ENCODE peak calls at places on chromosomes 11 and 22, in five cellular contexts. One of them, this sample, is unnamed.

GRCh38 chr11:78065239-78065638 is 1.6 kb downstream of the THRSP start:
- DNase-seq in fibroblast of lung: no peak
- DNase-seq in IMR-90: no peak
- DNase-seq in endodermal cell: no peak
- DNase-seq in SK-N-SH: no peak
- DNase-seq in this sample: no peak

GRCh38 chr11:34302046-34302921 is 55.5 kb downstream of the ABTB2 start:
- DNase-seq in IMR-90: peak; percentile 98
- DNase-seq in fibroblast of lung: peak; percentile 100
- DNase-seq in endodermal cell: peak; percentile 76
- DNase-seq in SK-N-SH: no peak
- DNase-seq in this sample: no peak

GRCh38 chr11:113865873-113866272 is 9.5 kb downstream of the USP28 start:
- DNase-seq in SK-N-SH: no peak
- DNase-seq in endodermal cell: no peak
- DNase-seq in fibroblast of lung: no peak
- DNase-seq in IMR-90: no peak
- DNase-seq in this sample: no peak

GRCh38 chr11:101509911-101510310 is 73.9 kb downstream of the TRPC6 start:
- DNase-seq in SK-N-SH: no peak
- DNase-seq in IMR-90: no peak
- DNase-seq in endodermal cell: no peak
- DNase-seq in fibroblast of lung: no peak
- DNase-seq in this sample: no peak

GRCh38 chr11:77799338-77799737 is 21.2 kb downstream of the RSF1 start:
- DNase-seq in fibroblast of lung: no peak
- DNase-seq in IMR-90: no peak
- DNase-seq in endodermal cell: no peak
- DNase-seq in SK-N-SH: no peak
- DNase-seq in this sample: no peak

GRCh38 chr11:105004021-105004420 is 18.9 kb downstream of the CASP5 start:
- DNase-seq in IMR-90: no peak
- DNase-seq in fibroblast of lung: no peak
- DNase-seq in endodermal cell: no peak
- DNase-seq in SK-N-SH: no peak
- DNase-seq in this sample: no peak

GRCh38 chr11:50174189-50174588 is 141.5 kb downstream of the OR4C45 start:
- DNase-seq in endodermal cell: no peak
- DNase-seq in IMR-90: peak; percentile 11
- DNase-seq in fibroblast of lung: no peak
- DNase-seq in SK-N-SH: no peak
- DNase-seq in this sample: peak; percentile 39

GRCh38 chr22:37112084-37112728 is 2.7 kb upstream of the TMPRSS6 start:
- DNase-seq in endodermal cell: no peak
- DNase-seq in fibroblast of lung: no peak
- DNase-seq in IMR-90: no peak
- DNase-seq in SK-N-SH: no peak
- DNase-seq in this sample: no peak

GRCh38 chr11:15107730-15108515 is 6.8 kb upstream of the INSC start:
- DNase-seq in endodermal cell: no peak
- DNase-seq in fibroblast of lung: peak; percentile 39
- DNase-seq in SK-N-SH: no peak
- DNase-seq in IMR-90: peak; percentile 55
- DNase-seq in this sample: peak; percentile 46

GRCh38 chr11:27282806-27283205 is 80.2 kb downstream of the CCDC34 start:
- DNase-seq in IMR-90: no peak
- DNase-seq in fibroblast of lung: peak; percentile 79
- DNase-seq in endodermal cell: peak; percentile 74
- DNase-seq in SK-N-SH: no peak
- DNase-seq in this sample: no peak

GRCh38 chr11:119352857-119353260 is 6.4 kb upstream of the MFRP start:
- DNase-seq in IMR-90: no peak
- DNase-seq in fibroblast of lung: peak; percentile 14
- DNase-seq in SK-N-SH: peak; percentile 77
- DNase-seq in endodermal cell: no peak
- DNase-seq in this sample: no peak

GRCh38 chr22:28955817-28956216 is 72.4 kb downstream of the ZNRF3 start:
- DNase-seq in fibroblast of lung: peak; percentile 33
- DNase-seq in endodermal cell: no peak
- DNase-seq in SK-N-SH: no peak
- DNase-seq in IMR-90: no peak
- DNase-seq in this sample: peak; percentile 96

GRCh38 chr11:8192016-8192895 is 23.4 kb upstream of the RIC3 start:
- DNase-seq in IMR-90: peak; percentile 63
- DNase-seq in SK-N-SH: peak; percentile 91
- DNase-seq in endodermal cell: peak; percentile 94
- DNase-seq in fibroblast of lung: peak; percentile 56
- DNase-seq in this sample: peak; percentile 47

GRCh38 chr11:33778682-33779081 is 4.4 kb upstream of the FBXO3 start:
- DNase-seq in SK-N-SH: peak; percentile 67
- DNase-seq in endodermal cell: peak; percentile 50
- DNase-seq in fibroblast of lung: peak; percentile 91
- DNase-seq in IMR-90: peak; percentile 83
- DNase-seq in this sample: no peak

GRCh38 chr11:86099727-86100320 is 30.9 kb upstream of the PICALM start:
- DNase-seq in IMR-90: peak; percentile 71
- DNase-seq in SK-N-SH: peak; percentile 40
- DNase-seq in fibroblast of lung: peak; percentile 52
- DNase-seq in endodermal cell: no peak
- DNase-seq in this sample: no peak

GRCh38 chr11:64744544-64745218 is 739 bp upstream of the RASGRP2 start:
- DNase-seq in SK-N-SH: peak; percentile 86
- DNase-seq in fibroblast of lung: no peak
- DNase-seq in endodermal cell: no peak
- DNase-seq in IMR-90: no peak
- DNase-seq in this sample: no peak

GRCh38 chr22:31150615-31151014 is 9.4 kb upstream of the RNF185 start:
- DNase-seq in IMR-90: no peak
- DNase-seq in SK-N-SH: no peak
- DNase-seq in fibroblast of lung: no peak
- DNase-seq in endodermal cell: no peak
- DNase-seq in this sample: no peak

GRCh38 chr22:38317995-38318715 is 922 bp upstream of the CSNK1E start:
- DNase-seq in endodermal cell: peak; percentile 67
- DNase-seq in IMR-90: peak; percentile 93
- DNase-seq in SK-N-SH: no peak
- DNase-seq in fibroblast of lung: peak; percentile 96
- DNase-seq in this sample: peak; percentile 30

DNA sequence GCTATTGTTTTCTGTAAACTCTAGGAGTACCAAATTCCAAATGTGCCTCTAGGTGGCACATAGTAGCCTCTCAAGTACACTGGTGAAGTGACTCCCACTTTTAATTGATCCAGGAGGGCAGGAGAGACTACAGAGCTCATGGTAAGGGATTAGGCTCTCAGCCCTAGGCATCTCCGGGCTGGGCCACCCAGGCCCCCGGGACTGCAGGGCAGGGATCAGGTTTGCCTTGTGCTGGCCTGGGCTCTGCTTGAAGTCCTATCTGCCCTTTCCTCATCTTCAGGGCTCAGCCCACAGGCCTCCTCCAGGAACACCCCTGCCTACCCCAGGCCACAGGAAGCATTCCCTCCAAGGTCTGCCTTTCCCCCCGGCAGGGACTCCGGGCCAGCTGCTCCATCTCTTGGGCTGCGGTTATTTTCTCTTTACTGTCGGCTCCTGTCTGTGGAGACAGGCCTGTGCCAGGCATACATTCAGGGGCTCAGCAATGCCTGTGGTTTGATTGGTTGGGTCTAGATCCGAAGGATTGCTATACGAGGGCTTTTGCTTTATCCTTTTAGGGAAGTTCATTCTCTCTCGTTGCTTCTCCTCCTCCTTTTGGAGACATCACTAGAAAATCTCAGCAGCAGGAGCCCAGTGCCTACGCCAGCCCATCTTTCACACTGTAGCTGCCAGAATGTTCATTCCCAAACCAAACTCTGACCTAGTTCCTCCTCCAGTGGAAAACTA is 32.8 kb downstream of the PARVA start:
- DNase-seq in fibroblast of lung: peak; percentile 68
- DNase-seq in SK-N-SH: peak; percentile 30
- DNase-seq in IMR-90: peak; percentile 51
- DNase-seq in endodermal cell: peak; percentile 74
- DNase-seq in this sample: no peak
- H3K4me3 ChIP-seq in fibroblast of lung: no peak overlapping the region
- H3K4me3 ChIP-seq in SK-N-SH: no peak overlapping the region
- H3K4me3 ChIP-seq in IMR-90: no peak overlapping the region
- H3K4me3 ChIP-seq in endodermal cell: no peak overlapping the region
- H3K4me3 ChIP-seq in this sample: no peak overlapping the region

GRCh38 chr11:11424696-11425095 is 71.6 kb upstream of the CSNK2A3 start:
- DNase-seq in IMR-90: no peak
- DNase-seq in fibroblast of lung: no peak
- DNase-seq in endodermal cell: no peak
- DNase-seq in SK-N-SH: no peak
- DNase-seq in this sample: no peak

GRCh38 chr11:11425806-11426205 is 72.8 kb upstream of the CSNK2A3 start:
- DNase-seq in IMR-90: no peak
- DNase-seq in SK-N-SH: no peak
- DNase-seq in fibroblast of lung: no peak
- DNase-seq in endodermal cell: no peak
- DNase-seq in this sample: no peak

GRCh38 chr11:11426226-11426915 is 73.3 kb upstream of the CSNK2A3 start:
- DNase-seq in endodermal cell: no peak
- DNase-seq in SK-N-SH: no peak
- DNase-seq in fibroblast of lung: no peak
- DNase-seq in IMR-90: no peak
- DNase-seq in this sample: no peak

GRCh38 chr11:11428714-11429113 is 75.7 kb upstream of the CSNK2A3 start:
- DNase-seq in endodermal cell: no peak
- DNase-seq in fibroblast of lung: no peak
- DNase-seq in SK-N-SH: no peak
- DNase-seq in IMR-90: no peak
- DNase-seq in this sample: no peak

DNA sequence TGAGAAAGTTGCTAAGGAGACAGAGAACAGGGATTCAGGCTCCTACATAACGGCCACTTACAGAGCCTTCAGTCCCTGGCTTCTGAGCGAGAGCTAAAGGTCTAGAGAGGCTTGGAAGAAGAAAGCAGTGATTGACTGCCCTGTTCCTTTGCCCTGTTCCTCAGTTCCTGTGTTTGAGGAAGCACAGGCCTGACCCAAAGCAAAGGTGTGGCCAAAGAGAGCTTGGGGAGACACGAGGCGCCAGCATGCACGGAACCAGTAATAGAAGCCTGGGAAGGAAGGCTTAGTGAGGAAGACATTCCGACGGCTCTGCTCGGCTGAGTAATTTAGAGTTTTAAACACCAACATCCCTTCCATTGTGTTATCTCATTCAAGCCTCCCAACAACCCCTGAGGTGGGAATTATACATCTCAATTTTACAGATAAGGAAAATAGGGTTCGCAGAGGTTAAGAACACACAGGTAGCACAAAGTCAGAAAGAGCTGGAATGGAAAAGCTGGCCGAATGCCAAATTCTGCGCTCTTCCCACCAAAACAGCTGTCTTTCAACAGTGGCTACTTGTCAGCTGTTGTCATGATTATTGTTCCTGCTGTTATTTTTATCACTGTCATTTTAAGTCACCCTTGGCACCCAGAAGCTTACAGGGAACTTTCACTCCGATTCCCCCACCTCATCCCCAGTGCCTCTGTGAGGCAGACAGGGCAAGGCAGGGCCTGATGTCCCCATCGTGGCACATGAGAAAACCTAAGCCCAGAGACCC is 74.3 kb upstream of the CSNK2A3 start:
- DNase-seq in SK-N-SH: no peak
- DNase-seq in IMR-90: no peak
- DNase-seq in endodermal cell: no peak
- DNase-seq in fibroblast of lung: no peak
- DNase-seq in this sample: no peak
- H3K27ac ChIP-seq in SK-N-SH: no peak overlapping the region
- H3K27ac ChIP-seq in IMR-90: no peak overlapping the region
- H3K27ac ChIP-seq in endodermal cell: no peak overlapping the region
- H3K27ac ChIP-seq in fibroblast of lung: no peak overlapping the region
- H3K27ac ChIP-seq in this sample: no peak overlapping the region

DNA sequence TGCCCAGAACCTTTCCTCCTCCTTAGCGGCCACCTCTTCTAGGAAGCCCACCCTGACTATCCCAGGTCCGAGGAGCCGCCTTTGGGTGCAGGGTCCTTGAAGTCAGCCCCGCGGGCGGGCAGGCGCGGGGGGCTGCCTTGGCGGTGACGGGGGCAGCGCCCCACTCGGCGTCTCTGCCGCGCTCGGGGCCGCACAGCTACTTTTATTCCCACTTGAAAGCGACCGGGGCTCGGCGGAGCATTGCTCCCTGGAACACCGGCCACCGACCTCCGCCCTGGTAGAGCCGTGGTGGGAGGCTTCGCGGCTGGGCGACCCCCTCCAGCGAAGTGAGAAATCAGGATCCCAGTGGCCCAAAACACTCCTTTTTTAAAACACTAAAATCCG is 823 bp upstream of the MAPK11 start:
- DNase-seq in SK-N-SH: no peak
- DNase-seq in IMR-90: no peak
- DNase-seq in fibroblast of lung: no peak
- DNase-seq in endodermal cell: no peak
- DNase-seq in this sample: no peak
- H3K9ac ChIP-seq in SK-N-SH: peak overlapping the region; percentile 66
- H3K9ac ChIP-seq in IMR-90: no peak overlapping the region
- H3K9ac ChIP-seq in fibroblast of lung: no peak overlapping the region
- H3K9ac ChIP-seq in endodermal cell: no peak overlapping the region
- H3K9ac ChIP-seq in this sample: no peak overlapping the region

GRCh38 chr11:133956650-133957633 is at the start of gene IGSF9B:
- DNase-seq in SK-N-SH: peak; percentile 98
- DNase-seq in fibroblast of lung: peak; percentile 76
- DNase-seq in IMR-90: peak; percentile 45
- DNase-seq in endodermal cell: peak; percentile 98
- DNase-seq in this sample: peak; percentile 54

GRCh38 chr11:133953571-133953970 is 3.2 kb downstream of the IGSF9B start:
- DNase-seq in SK-N-SH: no peak
- DNase-seq in endodermal cell: no peak
- DNase-seq in IMR-90: no peak
- DNase-seq in fibroblast of lung: no peak
- DNase-seq in this sample: no peak

GRCh38 chr11:133955945-133956421 is 785 bp downstream of the IGSF9B start:
- DNase-seq in IMR-90: no peak
- DNase-seq in fibroblast of lung: no peak
- DNase-seq in SK-N-SH: peak; percentile 71
- DNase-seq in endodermal cell: peak; percentile 62
- DNase-seq in this sample: no peak

GRCh38 chr11:133953999-133954398 is 2.8 kb downstream of the IGSF9B start:
- DNase-seq in endodermal cell: no peak
- DNase-seq in fibroblast of lung: no peak
- DNase-seq in SK-N-SH: no peak
- DNase-seq in IMR-90: no peak
- DNase-seq in this sample: no peak

DNA sequence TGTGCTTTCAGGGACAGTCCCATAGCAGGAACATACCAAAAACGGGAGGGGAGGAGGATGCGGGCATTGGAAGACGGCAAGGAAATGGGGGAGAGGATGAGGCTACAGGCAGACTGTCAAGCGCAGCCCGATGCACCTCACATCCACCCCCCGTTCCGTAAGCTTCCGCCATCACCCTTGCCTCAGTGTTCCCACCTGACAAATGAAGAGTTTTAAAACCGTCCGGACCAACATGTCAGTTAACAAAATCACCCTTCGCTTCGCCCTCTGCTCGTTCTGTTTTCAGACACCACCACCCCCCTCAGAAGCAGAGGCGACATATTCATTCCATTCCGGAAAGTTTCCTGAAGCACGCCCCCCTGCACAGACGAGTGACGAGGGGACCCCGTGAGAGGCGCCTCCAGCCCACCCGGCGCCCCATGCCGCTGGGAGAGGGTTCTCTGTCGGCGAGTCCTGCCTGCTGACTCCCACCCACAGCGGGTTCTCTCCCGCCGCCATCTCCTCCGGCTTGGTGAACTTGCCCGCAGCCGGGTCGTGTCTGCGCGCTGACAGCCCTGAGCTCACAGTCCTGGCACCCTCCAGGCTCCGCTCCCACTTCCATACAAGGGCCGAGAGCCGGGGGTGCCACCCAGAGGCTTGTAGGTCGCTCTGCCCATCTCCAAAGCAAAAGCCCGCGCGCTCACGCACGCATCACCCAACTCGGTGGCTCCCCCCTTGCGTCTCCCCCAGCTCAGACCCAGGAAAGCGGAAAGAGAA is 1.5 kb downstream of the IGSF9B start:
- DNase-seq in SK-N-SH: peak; percentile 81
- DNase-seq in endodermal cell: peak; percentile 66
- DNase-seq in fibroblast of lung: no peak
- DNase-seq in IMR-90: no peak
- DNase-seq in this sample: no peak
- H3K4me3 ChIP-seq in SK-N-SH: peak overlapping the region; percentile 64
- H3K4me3 ChIP-seq in endodermal cell: peak overlapping the region; percentile 75
- H3K4me3 ChIP-seq in fibroblast of lung: no peak overlapping the region
- H3K4me3 ChIP-seq in IMR-90: no peak overlapping the region
- H3K4me3 ChIP-seq in this sample: no peak overlapping the region

This sample was measured in MM.1S.